ENCODE peak calls at places on chromosomes 16 and 17, in seven cellular contexts. One of them, this sample, is unnamed.
A peak's percentile ranks its signal among the peaks of the same experiment; 100 is the strongest.

GRCh38 chr16:74625500-74626350 is 18.8 kb upstream of the GLG1 start:
- DNase-seq in right lobe of liver: peak; percentile 63
- DNase-seq in mammary epithelial cell: no peak
- DNase-seq in IMR-90: no peak
- DNase-seq in dorsolateral prefrontal cortex: no peak
- DNase-seq in substantia nigra: no peak
- DNase-seq in cardiac muscle cell: no peak
- DNase-seq in this sample: no peak

GRCh38 chr17:66165537-66166123 is 26.3 kb downstream of the CEP112 start:
- DNase-seq in mammary epithelial cell: peak; percentile 33
- DNase-seq in IMR-90: peak; percentile 75
- DNase-seq in substantia nigra: peak; percentile 10
- DNase-seq in right lobe of liver: no peak
- DNase-seq in dorsolateral prefrontal cortex: no peak
- DNase-seq in cardiac muscle cell: peak; percentile 79
- DNase-seq in this sample: no peak

GRCh38 chr16:85355515-85355837 is 243.2 kb upstream of the CIBAR2 start:
- DNase-seq in IMR-90: no peak
- DNase-seq in substantia nigra: no peak
- DNase-seq in dorsolateral prefrontal cortex: no peak
- DNase-seq in cardiac muscle cell: no peak
- DNase-seq in right lobe of liver: no peak
- DNase-seq in mammary epithelial cell: no peak
- DNase-seq in this sample: no peak

GRCh38 chr16:49700222-49700927 is 155.5 kb downstream of the ZNF423 start:
- DNase-seq in dorsolateral prefrontal cortex: no peak
- DNase-seq in mammary epithelial cell: no peak
- DNase-seq in right lobe of liver: no peak
- DNase-seq in cardiac muscle cell: no peak
- DNase-seq in substantia nigra: no peak
- DNase-seq in IMR-90: no peak
- DNase-seq in this sample: no peak

GRCh38 chr16:65119905-65120341 is 1.9 kb downstream of the CDH11 start:
- DNase-seq in mammary epithelial cell: no peak
- DNase-seq in IMR-90: peak; percentile 76
- DNase-seq in substantia nigra: peak; percentile 26
- DNase-seq in right lobe of liver: no peak
- DNase-seq in dorsolateral prefrontal cortex: peak; percentile 45
- DNase-seq in cardiac muscle cell: peak; percentile 83
- DNase-seq in this sample: no peak

GRCh38 chr16:70269471-70269870 is 17.7 kb upstream of the EXOSC6 start:
- DNase-seq in right lobe of liver: no peak
- DNase-seq in IMR-90: no peak
- DNase-seq in cardiac muscle cell: no peak
- DNase-seq in mammary epithelial cell: no peak
- DNase-seq in substantia nigra: no peak
- DNase-seq in dorsolateral prefrontal cortex: no peak
- DNase-seq in this sample: no peak

GRCh38 chr16:29983420-29984136 is 9.9 kb downstream of the TAOK2 start:
- DNase-seq in IMR-90: peak; percentile 64
- DNase-seq in mammary epithelial cell: no peak
- DNase-seq in cardiac muscle cell: no peak
- DNase-seq in dorsolateral prefrontal cortex: no peak
- DNase-seq in right lobe of liver: no peak
- DNase-seq in substantia nigra: no peak
- DNase-seq in this sample: no peak

GRCh38 chr17:82020874-82021727 is 1.6 kb downstream of the CENPX start:
- DNase-seq in IMR-90: peak; percentile 75
- DNase-seq in cardiac muscle cell: peak; percentile 82
- DNase-seq in right lobe of liver: peak; percentile 86
- DNase-seq in substantia nigra: peak; percentile 83
- DNase-seq in mammary epithelial cell: peak; percentile 55
- DNase-seq in dorsolateral prefrontal cortex: peak; percentile 84
- DNase-seq in this sample: peak; percentile 38

GRCh38 chr16:68901910-68902309 is 58.6 kb downstream of the TANGO6 start:
- DNase-seq in substantia nigra: no peak
- DNase-seq in dorsolateral prefrontal cortex: no peak
- DNase-seq in right lobe of liver: no peak
- DNase-seq in cardiac muscle cell: peak; percentile 41
- DNase-seq in mammary epithelial cell: no peak
- DNase-seq in IMR-90: peak; percentile 77
- DNase-seq in this sample: no peak

GRCh38 chr16:3235856-3236669 is 1.1 kb upstream of the ZNF200 start:
- DNase-seq in IMR-90: no peak
- DNase-seq in mammary epithelial cell: peak; percentile 26
- DNase-seq in right lobe of liver: no peak
- DNase-seq in dorsolateral prefrontal cortex: no peak
- DNase-seq in cardiac muscle cell: peak; percentile 39
- DNase-seq in substantia nigra: no peak
- DNase-seq in this sample: no peak

GRCh38 chr16:57988929-57989328 is 11.5 kb downstream of the ZNF319 start:
- DNase-seq in cardiac muscle cell: no peak
- DNase-seq in substantia nigra: peak; percentile 29
- DNase-seq in right lobe of liver: no peak
- DNase-seq in IMR-90: no peak
- DNase-seq in mammary epithelial cell: peak; percentile 85
- DNase-seq in dorsolateral prefrontal cortex: no peak
- DNase-seq in this sample: no peak

GRCh38 chr17:56917559-56918296 is 3.9 kb upstream of the TRIM25 start:
- DNase-seq in mammary epithelial cell: no peak
- DNase-seq in dorsolateral prefrontal cortex: no peak
- DNase-seq in substantia nigra: no peak
- DNase-seq in right lobe of liver: no peak
- DNase-seq in cardiac muscle cell: peak; percentile 26
- DNase-seq in IMR-90: no peak
- DNase-seq in this sample: no peak

GRCh38 chr16:72939247-72939646 is 108.7 kb downstream of the ZFHX3 start:
- DNase-seq in substantia nigra: peak; percentile 33
- DNase-seq in right lobe of liver: no peak
- DNase-seq in cardiac muscle cell: peak; percentile 76
- DNase-seq in dorsolateral prefrontal cortex: no peak
- DNase-seq in mammary epithelial cell: no peak
- DNase-seq in IMR-90: peak; percentile 79
- DNase-seq in this sample: no peak

GRCh38 chr16:1278456-1278855 is 22.6 kb downstream of the TPSD1 start:
- DNase-seq in IMR-90: no peak
- DNase-seq in dorsolateral prefrontal cortex: no peak
- DNase-seq in substantia nigra: no peak
- DNase-seq in mammary epithelial cell: no peak
- DNase-seq in right lobe of liver: no peak
- DNase-seq in cardiac muscle cell: no peak
- DNase-seq in this sample: no peak

GRCh38 chr16:1308977-1309885 is at the start of gene UBE2I:
- DNase-seq in dorsolateral prefrontal cortex: peak; percentile 98
- DNase-seq in mammary epithelial cell: peak; percentile 99
- DNase-seq in cardiac muscle cell: peak; percentile 99
- DNase-seq in right lobe of liver: peak; percentile 98
- DNase-seq in IMR-90: peak; percentile 97
- DNase-seq in substantia nigra: peak; percentile 96
- DNase-seq in this sample: peak; percentile 95

GRCh38 chr16:15701975-15702970 is 52.2 kb downstream of the NDE1 start:
- DNase-seq in dorsolateral prefrontal cortex: no peak
- DNase-seq in substantia nigra: no peak
- DNase-seq in mammary epithelial cell: no peak
- DNase-seq in cardiac muscle cell: peak; percentile 6
- DNase-seq in right lobe of liver: no peak
- DNase-seq in IMR-90: peak; percentile 82
- DNase-seq in this sample: no peak

GRCh38 chr17:54901230-54901847 is 687 bp downstream of the TOM1L1 start:
- DNase-seq in cardiac muscle cell: peak; percentile 47
- DNase-seq in substantia nigra: no peak
- DNase-seq in dorsolateral prefrontal cortex: no peak
- DNase-seq in mammary epithelial cell: peak; percentile 81
- DNase-seq in right lobe of liver: no peak
- DNase-seq in IMR-90: peak; percentile 8
- DNase-seq in this sample: no peak

GRCh38 chr16:11546522-11547485 is 39.9 kb downstream of the LITAF start:
- DNase-seq in IMR-90: peak; percentile 85
- DNase-seq in mammary epithelial cell: peak; percentile 29
- DNase-seq in right lobe of liver: no peak
- DNase-seq in substantia nigra: peak; percentile 39
- DNase-seq in dorsolateral prefrontal cortex: no peak
- DNase-seq in cardiac muscle cell: peak; percentile 25
- DNase-seq in this sample: no peak

GRCh38 chr16:4944333-4945281 is 7.7 kb upstream of the PPL start:
- DNase-seq in right lobe of liver: peak; percentile 66
- DNase-seq in IMR-90: peak; percentile 97
- DNase-seq in mammary epithelial cell: peak; percentile 95
- DNase-seq in dorsolateral prefrontal cortex: no peak
- DNase-seq in cardiac muscle cell: peak; percentile 99
- DNase-seq in substantia nigra: no peak
- DNase-seq in this sample: no peak

GRCh38 chr16:85908444-85908843 is 9.5 kb downstream of the IRF8 start:
- DNase-seq in cardiac muscle cell: no peak
- DNase-seq in right lobe of liver: no peak
- DNase-seq in mammary epithelial cell: no peak
- DNase-seq in IMR-90: no peak
- DNase-seq in dorsolateral prefrontal cortex: no peak
- DNase-seq in substantia nigra: no peak
- DNase-seq in this sample: no peak

GRCh38 chr16:77223184-77223583 is 24.0 kb downstream of the SYCE1L start:
- DNase-seq in substantia nigra: no peak
- DNase-seq in mammary epithelial cell: no peak
- DNase-seq in dorsolateral prefrontal cortex: no peak
- DNase-seq in IMR-90: no peak
- DNase-seq in right lobe of liver: no peak
- DNase-seq in cardiac muscle cell: no peak
- DNase-seq in this sample: no peak

GRCh38 chr17:82216301-82217119 is 3.9 kb upstream of the CCDC57 start:
- DNase-seq in mammary epithelial cell: peak; percentile 93
- DNase-seq in IMR-90: peak; percentile 81
- DNase-seq in cardiac muscle cell: peak; percentile 87
- DNase-seq in right lobe of liver: peak; percentile 79
- DNase-seq in substantia nigra: peak; percentile 60
- DNase-seq in dorsolateral prefrontal cortex: peak; percentile 58
- DNase-seq in this sample: no peak

GRCh38 chr17:27921599-27921998 is 28.4 kb upstream of the LYRM9 start:
- DNase-seq in mammary epithelial cell: no peak
- DNase-seq in cardiac muscle cell: no peak
- DNase-seq in right lobe of liver: no peak
- DNase-seq in substantia nigra: no peak
- DNase-seq in IMR-90: no peak
- DNase-seq in dorsolateral prefrontal cortex: no peak
- DNase-seq in this sample: no peak

GRCh38 chr16:74462361-74462760 is 41.1 kb upstream of the CLEC18B start:
- DNase-seq in cardiac muscle cell: no peak
- DNase-seq in dorsolateral prefrontal cortex: no peak
- DNase-seq in IMR-90: no peak
- DNase-seq in right lobe of liver: no peak
- DNase-seq in substantia nigra: no peak
- DNase-seq in mammary epithelial cell: peak; percentile 91
- DNase-seq in this sample: no peak

DNA sequence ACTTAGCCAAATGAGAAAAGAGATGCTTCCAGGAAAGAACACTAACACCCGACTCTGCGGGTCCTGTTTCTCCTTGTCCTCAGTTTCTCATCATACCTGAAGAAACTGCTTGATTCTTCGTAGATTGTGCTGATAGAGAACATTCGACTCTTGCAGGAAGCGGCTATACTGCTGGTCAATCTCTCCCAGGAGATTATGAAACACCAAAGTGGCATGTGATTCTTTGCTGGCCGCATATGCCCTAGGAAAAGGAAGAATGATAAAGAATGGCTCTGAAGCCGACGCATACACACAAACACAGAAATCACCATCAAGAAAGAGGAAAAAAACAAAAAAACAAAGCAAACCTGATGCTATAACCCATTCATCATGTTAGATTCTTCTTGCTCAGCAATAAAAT is 41.8 kb downstream of the STAT3 start:
- DNase-seq in substantia nigra: no peak
- DNase-seq in right lobe of liver: no peak
- DNase-seq in mammary epithelial cell: no peak
- DNase-seq in dorsolateral prefrontal cortex: no peak
- DNase-seq in cardiac muscle cell: no peak
- DNase-seq in IMR-90: no peak
- DNase-seq in this sample: no peak
- H3K27ac ChIP-seq in substantia nigra: no peak overlapping the region
- H3K27ac ChIP-seq in right lobe of liver: no peak overlapping the region
- H3K27ac ChIP-seq in mammary epithelial cell: no peak overlapping the region
- H3K27ac ChIP-seq in dorsolateral prefrontal cortex: no peak overlapping the region
- H3K27ac ChIP-seq in cardiac muscle cell: peak overlapping the region; percentile 89
- H3K27ac ChIP-seq in IMR-90: no peak overlapping the region
- H3K27ac ChIP-seq in this sample: no peak overlapping the region

GRCh38 chr16:88781140-88782077 is 3.6 kb downstream of the PIEZO1 start:
- DNase-seq in IMR-90: no peak
- DNase-seq in substantia nigra: peak; percentile 23
- DNase-seq in dorsolateral prefrontal cortex: no peak
- DNase-seq in right lobe of liver: no peak
- DNase-seq in mammary epithelial cell: no peak
- DNase-seq in cardiac muscle cell: no peak
- DNase-seq in this sample: no peak
- H3K27ac ChIP-seq in IMR-90: peak overlapping the region; percentile 32
- H3K27ac ChIP-seq in substantia nigra: peak overlapping the region; percentile 90
- H3K27ac ChIP-seq in dorsolateral prefrontal cortex: peak overlapping the region; percentile 90
- H3K27ac ChIP-seq in right lobe of liver: no peak overlapping the region
- H3K27ac ChIP-seq in mammary epithelial cell: peak overlapping the region; percentile 76
- H3K27ac ChIP-seq in cardiac muscle cell: no peak overlapping the region
- H3K27ac ChIP-seq in this sample: peak overlapping the region; percentile 40

DNA sequence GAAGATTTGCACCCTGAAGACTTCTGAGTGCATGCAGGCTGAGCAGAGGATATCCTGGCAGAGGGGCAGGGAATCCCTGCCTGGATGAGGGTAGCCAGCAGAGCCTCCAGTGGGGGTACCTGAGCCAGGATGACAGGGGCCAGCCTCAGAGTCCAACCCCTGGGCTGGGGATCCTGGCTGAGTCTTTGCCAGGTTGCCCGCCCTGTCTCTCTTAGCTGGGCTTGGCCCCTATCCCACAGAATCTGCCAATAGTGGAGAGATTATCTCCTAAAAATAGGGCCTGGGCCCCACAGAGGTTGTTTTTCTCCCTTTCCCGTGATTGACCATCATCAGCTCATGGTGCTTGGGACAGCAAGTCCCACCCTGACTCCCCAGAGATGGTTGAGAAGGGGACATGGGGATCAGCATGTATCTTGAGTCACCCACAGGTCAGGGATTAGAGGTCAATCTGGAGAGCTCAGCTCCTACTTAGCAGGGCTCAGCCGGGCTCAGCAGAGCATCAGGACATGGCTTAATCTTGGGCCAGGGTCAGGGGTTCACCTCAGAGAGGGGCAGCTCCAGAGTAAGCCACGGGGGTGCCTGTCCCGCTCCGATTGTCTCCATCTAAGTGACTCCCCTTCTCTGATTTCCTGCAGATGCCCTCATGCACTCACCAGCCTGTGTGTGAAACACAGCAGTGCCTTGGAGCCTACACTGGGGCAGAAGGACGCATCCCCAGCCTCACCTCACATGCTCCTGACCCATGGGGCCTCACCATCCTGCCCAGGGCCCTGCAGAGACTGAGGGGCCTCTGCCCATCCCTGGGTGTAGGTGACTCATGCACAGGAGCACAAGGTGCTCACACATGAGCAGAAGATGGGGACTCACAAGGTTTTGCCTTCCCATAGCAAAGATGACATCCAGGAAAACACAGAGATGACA is 11.5 kb downstream of the CDH16 start:
- DNase-seq in substantia nigra: no peak
- DNase-seq in IMR-90: no peak
- DNase-seq in right lobe of liver: no peak
- DNase-seq in cardiac muscle cell: no peak
- DNase-seq in dorsolateral prefrontal cortex: no peak
- DNase-seq in mammary epithelial cell: no peak
- DNase-seq in this sample: no peak
- H3K27ac ChIP-seq in substantia nigra: no peak overlapping the region
- H3K27ac ChIP-seq in IMR-90: no peak overlapping the region
- H3K27ac ChIP-seq in right lobe of liver: no peak overlapping the region
- H3K27ac ChIP-seq in cardiac muscle cell: peak overlapping the region; percentile 100
- H3K27ac ChIP-seq in dorsolateral prefrontal cortex: no peak overlapping the region
- H3K27ac ChIP-seq in mammary epithelial cell: no peak overlapping the region
- H3K27ac ChIP-seq in this sample: no peak overlapping the region

GRCh38 chr17:42507671-42508070 is 28.4 kb upstream of the NAGLU start:
- DNase-seq in substantia nigra: no peak
- DNase-seq in mammary epithelial cell: no peak
- DNase-seq in dorsolateral prefrontal cortex: no peak
- DNase-seq in right lobe of liver: no peak
- DNase-seq in IMR-90: no peak
- DNase-seq in cardiac muscle cell: no peak
- DNase-seq in this sample: no peak
- H3K27ac ChIP-seq in substantia nigra: no peak overlapping the region
- H3K27ac ChIP-seq in mammary epithelial cell: no peak overlapping the region
- H3K27ac ChIP-seq in dorsolateral prefrontal cortex: no peak overlapping the region
- H3K27ac ChIP-seq in right lobe of liver: no peak overlapping the region
- H3K27ac ChIP-seq in IMR-90: no peak overlapping the region
- H3K27ac ChIP-seq in cardiac muscle cell: no peak overlapping the region
- H3K27ac ChIP-seq in this sample: no peak overlapping the region